ENCODE peak calls at places on chromosomes 13 and 19, in seven cellular contexts. One of them, this sample, is unnamed.
A peak's percentile ranks its signal among the peaks of the same experiment; 100 is the strongest.

GRCh38 chr13:30113531-30113930 is 193.8 kb downstream of the KATNAL1 start:
- DNase-seq in cardiac muscle cell: no peak
- DNase-seq in SK-N-SH: no peak
- DNase-seq in colonic mucosa: peak; percentile 41
- DNase-seq in IMR-90: no peak
- DNase-seq in tibial artery: peak; percentile 54
- DNase-seq in left lung: no peak
- DNase-seq in this sample: no peak

GRCh38 chr13:36918246-36919060 is 1.6 kb downstream of the SMAD9 start:
- DNase-seq in cardiac muscle cell: peak; percentile 44
- DNase-seq in left lung: no peak
- DNase-seq in IMR-90: peak; percentile 36
- DNase-seq in SK-N-SH: peak; percentile 25
- DNase-seq in colonic mucosa: no peak
- DNase-seq in tibial artery: no peak
- DNase-seq in this sample: no peak

GRCh38 chr19:39934584-39935233 is at the start of gene FCGBP:
- DNase-seq in colonic mucosa: peak; percentile 91
- DNase-seq in left lung: no peak
- DNase-seq in cardiac muscle cell: no peak
- DNase-seq in IMR-90: no peak
- DNase-seq in tibial artery: no peak
- DNase-seq in SK-N-SH: no peak
- DNase-seq in this sample: no peak

GRCh38 chr19:50476943-50477264 is 256 bp upstream of the GARIN5A start:
- DNase-seq in tibial artery: no peak
- DNase-seq in IMR-90: no peak
- DNase-seq in cardiac muscle cell: no peak
- DNase-seq in colonic mucosa: no peak
- DNase-seq in left lung: no peak
- DNase-seq in SK-N-SH: no peak
- DNase-seq in this sample: no peak

GRCh38 chr19:18496167-18496979 is 25.5 kb downstream of the ELL start:
- DNase-seq in tibial artery: no peak
- DNase-seq in cardiac muscle cell: no peak
- DNase-seq in colonic mucosa: peak; percentile 60
- DNase-seq in IMR-90: peak; percentile 80
- DNase-seq in left lung: peak; percentile 79
- DNase-seq in SK-N-SH: no peak
- DNase-seq in this sample: no peak

GRCh38 chr13:100646030-100646673 is 28.4 kb downstream of the TMTC4 start:
- DNase-seq in left lung: no peak
- DNase-seq in IMR-90: peak; percentile 31
- DNase-seq in tibial artery: no peak
- DNase-seq in colonic mucosa: no peak
- DNase-seq in cardiac muscle cell: peak; percentile 27
- DNase-seq in SK-N-SH: peak; percentile 40
- DNase-seq in this sample: no peak

GRCh38 chr13:109416001-109416400 is 370.4 kb downstream of the IRS2 start:
- DNase-seq in cardiac muscle cell: no peak
- DNase-seq in colonic mucosa: no peak
- DNase-seq in left lung: no peak
- DNase-seq in IMR-90: no peak
- DNase-seq in SK-N-SH: no peak
- DNase-seq in tibial artery: no peak
- DNase-seq in this sample: no peak

GRCh38 chr13:31878955-31879354 is 139.6 kb downstream of the RXFP2 start:
- DNase-seq in cardiac muscle cell: no peak
- DNase-seq in left lung: no peak
- DNase-seq in IMR-90: no peak
- DNase-seq in tibial artery: no peak
- DNase-seq in colonic mucosa: no peak
- DNase-seq in SK-N-SH: no peak
- DNase-seq in this sample: no peak

GRCh38 chr13:24921881-24922280 is 157.9 kb downstream of the RNF17 start:
- DNase-seq in cardiac muscle cell: no peak
- DNase-seq in left lung: no peak
- DNase-seq in colonic mucosa: no peak
- DNase-seq in SK-N-SH: no peak
- DNase-seq in tibial artery: no peak
- DNase-seq in IMR-90: no peak
- DNase-seq in this sample: no peak

GRCh38 chr19:29760752-29761502 is 45.9 kb upstream of the C19orf12 start:
- DNase-seq in SK-N-SH: no peak
- DNase-seq in left lung: no peak
- DNase-seq in IMR-90: no peak
- DNase-seq in colonic mucosa: peak; percentile 27
- DNase-seq in cardiac muscle cell: no peak
- DNase-seq in tibial artery: no peak
- DNase-seq in this sample: no peak

GRCh38 chr19:13441810-13442512 is 64.3 kb downstream of the CACNA1A start:
- DNase-seq in SK-N-SH: no peak
- DNase-seq in tibial artery: no peak
- DNase-seq in IMR-90: peak; percentile 51
- DNase-seq in colonic mucosa: peak; percentile 30
- DNase-seq in cardiac muscle cell: peak; percentile 90
- DNase-seq in left lung: no peak
- DNase-seq in this sample: peak; percentile 49

GRCh38 chr13:110113284-110113764 is 193.6 kb downstream of the COL4A1 start:
- DNase-seq in left lung: no peak
- DNase-seq in cardiac muscle cell: no peak
- DNase-seq in SK-N-SH: no peak
- DNase-seq in colonic mucosa: no peak
- DNase-seq in IMR-90: peak; percentile 80
- DNase-seq in tibial artery: no peak
- DNase-seq in this sample: no peak

GRCh38 chr13:108269601-108270328 is at the start of gene TNFSF13B:
- DNase-seq in cardiac muscle cell: peak; percentile 1
- DNase-seq in IMR-90: peak; percentile 40
- DNase-seq in SK-N-SH: peak; percentile 15
- DNase-seq in colonic mucosa: peak; percentile 23
- DNase-seq in left lung: peak; percentile 66
- DNase-seq in tibial artery: peak; percentile 29
- DNase-seq in this sample: no peak

GRCh38 chr19:33948651-33949335 is 152.1 kb downstream of the KCTD15 start:
- DNase-seq in tibial artery: no peak
- DNase-seq in SK-N-SH: no peak
- DNase-seq in cardiac muscle cell: no peak
- DNase-seq in colonic mucosa: no peak
- DNase-seq in left lung: no peak
- DNase-seq in IMR-90: no peak
- DNase-seq in this sample: no peak

GRCh38 chr13:107743100-107743499 is 472.2 kb downstream of the LIG4 start:
- DNase-seq in cardiac muscle cell: no peak
- DNase-seq in tibial artery: no peak
- DNase-seq in IMR-90: peak; percentile 77
- DNase-seq in SK-N-SH: no peak
- DNase-seq in left lung: no peak
- DNase-seq in colonic mucosa: no peak
- DNase-seq in this sample: no peak

GRCh38 chr19:16908759-16909158 is 20.0 kb downstream of the F2RL3 start:
- DNase-seq in cardiac muscle cell: no peak
- DNase-seq in IMR-90: no peak
- DNase-seq in colonic mucosa: no peak
- DNase-seq in tibial artery: no peak
- DNase-seq in SK-N-SH: no peak
- DNase-seq in left lung: no peak
- DNase-seq in this sample: no peak
- H3K9me3 ChIP-seq in cardiac muscle cell: no peaks in the 10 kb centered on the region
- H3K9me3 ChIP-seq in IMR-90: peaks cover 16% of the 10 kb centered on the region
- H3K9me3 ChIP-seq in colonic mucosa: no peaks in the 10 kb centered on the region
- H3K9me3 ChIP-seq in tibial artery: peaks cover 23% of the 10 kb centered on the region
- H3K9me3 ChIP-seq in SK-N-SH: no peaks in the 10 kb centered on the region
- H3K9me3 ChIP-seq in left lung: no peaks in the 10 kb centered on the region
- H3K9me3 ChIP-seq in this sample: peaks cover 11% of the 10 kb centered on the region

DNA sequence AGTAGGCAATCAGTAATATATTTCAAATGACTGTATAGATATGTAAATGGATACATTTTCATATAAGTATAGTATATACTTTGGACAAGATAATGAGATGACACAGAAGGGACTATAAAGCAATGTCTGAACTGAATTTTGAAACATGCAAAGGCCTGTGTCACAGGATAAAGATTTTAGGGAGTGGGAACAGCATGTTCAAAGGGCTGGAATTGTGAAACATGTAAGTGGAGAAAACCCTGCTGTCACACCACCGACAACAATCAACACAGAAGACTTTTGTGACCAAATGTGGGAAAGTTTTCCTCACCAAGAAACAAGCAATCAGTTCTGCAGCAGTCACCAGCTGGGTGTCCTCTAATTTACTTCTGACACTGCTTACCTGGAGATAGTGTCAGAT is 42.9 kb downstream of the LPAR6 start:
- DNase-seq in cardiac muscle cell: no peak
- DNase-seq in SK-N-SH: no peak
- DNase-seq in left lung: no peak
- DNase-seq in tibial artery: no peak
- DNase-seq in IMR-90: no peak
- DNase-seq in colonic mucosa: no peak
- DNase-seq in this sample: no peak
- H3K9me3 ChIP-seq in cardiac muscle cell: no peaks in the 10 kb centered on the region
- H3K9me3 ChIP-seq in SK-N-SH: no peaks in the 10 kb centered on the region
- H3K9me3 ChIP-seq in left lung: no peaks in the 10 kb centered on the region
- H3K9me3 ChIP-seq in tibial artery: no peaks in the 10 kb centered on the region
- H3K9me3 ChIP-seq in IMR-90: no peaks in the 10 kb centered on the region
- H3K9me3 ChIP-seq in colonic mucosa: no peaks in the 10 kb centered on the region
- H3K9me3 ChIP-seq in this sample: no peaks in the 10 kb centered on the region

GRCh38 chr13:19150712-19151228 is 30.9 kb downstream of the TUBA3C start:
- DNase-seq in left lung: no peak
- DNase-seq in cardiac muscle cell: no peak
- DNase-seq in colonic mucosa: no peak
- DNase-seq in IMR-90: no peak
- DNase-seq in SK-N-SH: no peak
- DNase-seq in tibial artery: no peak
- DNase-seq in this sample: no peak
- H3K9me3 ChIP-seq in left lung: no peaks in the 10 kb centered on the region
- H3K9me3 ChIP-seq in cardiac muscle cell: no peaks in the 10 kb centered on the region
- H3K9me3 ChIP-seq in colonic mucosa: no peaks in the 10 kb centered on the region
- H3K9me3 ChIP-seq in IMR-90: peaks cover 56% of the 10 kb centered on the region
- H3K9me3 ChIP-seq in SK-N-SH: no peaks in the 10 kb centered on the region
- H3K9me3 ChIP-seq in tibial artery: peaks cover 4% of the 10 kb centered on the region
- H3K9me3 ChIP-seq in this sample: peaks cover 4% of the 10 kb centered on the region

GRCh38 chr13:53758946-53759345 is 730.3 kb downstream of the OLFM4 start:
- DNase-seq in IMR-90: no peak
- DNase-seq in SK-N-SH: peak; percentile 10
- DNase-seq in tibial artery: no peak
- DNase-seq in left lung: no peak
- DNase-seq in cardiac muscle cell: no peak
- DNase-seq in colonic mucosa: no peak
- DNase-seq in this sample: no peak
- H3K9me3 ChIP-seq in IMR-90: peaks cover 12% of the 10 kb centered on the region
- H3K9me3 ChIP-seq in SK-N-SH: no peaks in the 10 kb centered on the region
- H3K9me3 ChIP-seq in tibial artery: no peaks in the 10 kb centered on the region
- H3K9me3 ChIP-seq in left lung: no peaks in the 10 kb centered on the region
- H3K9me3 ChIP-seq in cardiac muscle cell: no peaks in the 10 kb centered on the region
- H3K9me3 ChIP-seq in colonic mucosa: no peaks in the 10 kb centered on the region
- H3K9me3 ChIP-seq in this sample: no peaks in the 10 kb centered on the region

GRCh38 chr19:52039169-52039568 is 9.5 kb downstream of the ZNF432 start:
- DNase-seq in cardiac muscle cell: no peak
- DNase-seq in SK-N-SH: no peak
- DNase-seq in left lung: no peak
- DNase-seq in tibial artery: no peak
- DNase-seq in colonic mucosa: no peak
- DNase-seq in IMR-90: no peak
- DNase-seq in this sample: no peak
- H3K9me3 ChIP-seq in cardiac muscle cell: no peaks in the 10 kb centered on the region
- H3K9me3 ChIP-seq in SK-N-SH: peaks cover 60% of the 10 kb centered on the region
- H3K9me3 ChIP-seq in left lung: peaks cover 10% of the 10 kb centered on the region
- H3K9me3 ChIP-seq in tibial artery: peaks cover 66% of the 10 kb centered on the region
- H3K9me3 ChIP-seq in colonic mucosa: no peaks in the 10 kb centered on the region
- H3K9me3 ChIP-seq in IMR-90: peaks cover 48% of the 10 kb centered on the region
- H3K9me3 ChIP-seq in this sample: peaks cover 45% of the 10 kb centered on the region

DNA sequence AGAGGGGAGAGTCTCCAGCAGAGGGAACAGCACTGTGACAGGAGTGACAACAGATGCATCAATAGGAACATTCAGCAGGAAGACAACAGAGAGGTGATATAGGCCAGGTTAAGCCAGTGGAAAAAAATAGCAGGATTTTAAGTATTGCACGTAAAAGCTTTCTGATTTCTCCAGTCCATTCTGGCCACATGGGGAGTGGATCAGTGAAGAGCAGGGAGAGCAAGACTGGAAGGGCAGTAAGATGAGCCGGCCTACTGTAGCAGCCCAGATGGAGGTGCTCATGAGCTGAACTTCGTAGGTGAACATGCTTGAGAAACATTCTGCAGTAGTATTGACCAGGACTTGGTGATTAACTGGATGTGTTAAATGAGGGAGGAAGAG is 1.7 kb downstream of the UTP14C start:
- DNase-seq in SK-N-SH: no peak
- DNase-seq in left lung: no peak
- DNase-seq in tibial artery: no peak
- DNase-seq in IMR-90: no peak
- DNase-seq in colonic mucosa: no peak
- DNase-seq in cardiac muscle cell: no peak
- DNase-seq in this sample: no peak
- H3K9me3 ChIP-seq in SK-N-SH: no peaks in the 10 kb centered on the region
- H3K9me3 ChIP-seq in left lung: no peaks in the 10 kb centered on the region
- H3K9me3 ChIP-seq in tibial artery: no peaks in the 10 kb centered on the region
- H3K9me3 ChIP-seq in IMR-90: no peaks in the 10 kb centered on the region
- H3K9me3 ChIP-seq in colonic mucosa: no peaks in the 10 kb centered on the region
- H3K9me3 ChIP-seq in cardiac muscle cell: no peaks in the 10 kb centered on the region
- H3K9me3 ChIP-seq in this sample: no peaks in the 10 kb centered on the region

DNA sequence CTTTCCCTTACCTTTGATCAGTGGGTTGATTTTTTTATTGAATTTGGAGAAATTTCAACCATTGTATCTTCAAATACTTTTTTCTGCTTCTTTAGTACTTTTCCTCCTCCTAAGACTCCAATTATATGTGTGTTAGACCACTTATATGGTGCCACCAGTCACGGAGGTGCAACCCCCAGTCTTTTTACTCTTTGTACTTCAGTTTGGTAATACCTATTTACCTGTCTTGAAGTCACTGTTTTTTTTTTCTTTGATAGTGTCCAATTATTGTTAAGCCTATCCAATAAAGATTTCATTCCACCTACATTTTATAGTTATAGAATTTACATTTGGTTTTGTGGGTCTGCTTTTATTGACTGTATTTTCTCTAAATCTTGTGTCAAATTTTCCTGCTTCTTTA is 14.9 kb downstream of the ZNF283 start:
- DNase-seq in SK-N-SH: no peak
- DNase-seq in left lung: no peak
- DNase-seq in cardiac muscle cell: no peak
- DNase-seq in colonic mucosa: no peak
- DNase-seq in tibial artery: no peak
- DNase-seq in IMR-90: no peak
- DNase-seq in this sample: no peak
- H3K9me3 ChIP-seq in SK-N-SH: peaks cover 54% of the 10 kb centered on the region
- H3K9me3 ChIP-seq in left lung: peaks cover 11% of the 10 kb centered on the region
- H3K9me3 ChIP-seq in cardiac muscle cell: peaks cover 7% of the 10 kb centered on the region
- H3K9me3 ChIP-seq in colonic mucosa: peaks cover 11% of the 10 kb centered on the region
- H3K9me3 ChIP-seq in tibial artery: peaks cover 98% of the 10 kb centered on the region
- H3K9me3 ChIP-seq in IMR-90: peaks cover 57% of the 10 kb centered on the region
- H3K9me3 ChIP-seq in this sample: peaks cover 66% of the 10 kb centered on the region

DNA sequence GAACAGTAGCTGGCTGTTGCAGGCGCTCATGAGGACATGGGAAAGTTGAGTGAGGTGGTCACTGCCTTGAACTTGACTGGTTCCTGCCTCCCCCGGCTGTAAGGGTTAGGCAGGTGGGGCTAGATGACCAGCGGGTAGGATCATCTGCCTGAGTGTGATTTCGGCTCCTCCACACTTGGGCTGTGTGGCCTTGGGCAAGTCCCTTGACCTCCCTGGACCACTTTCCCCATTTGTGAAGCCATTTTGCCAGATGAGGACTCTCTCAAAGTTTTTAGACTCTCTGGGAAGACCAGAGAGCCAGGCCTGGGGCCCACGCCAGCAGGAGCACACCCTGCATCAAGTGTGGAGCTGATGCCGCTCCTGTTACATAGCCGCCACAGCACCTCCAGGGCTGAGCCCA is 9.5 kb downstream of the PPP1R37 start:
- DNase-seq in SK-N-SH: no peak
- DNase-seq in tibial artery: no peak
- DNase-seq in colonic mucosa: no peak
- DNase-seq in IMR-90: no peak
- DNase-seq in cardiac muscle cell: no peak
- DNase-seq in left lung: no peak
- DNase-seq in this sample: no peak
- H3K9me3 ChIP-seq in SK-N-SH: no peaks in the 10 kb centered on the region
- H3K9me3 ChIP-seq in tibial artery: no peaks in the 10 kb centered on the region
- H3K9me3 ChIP-seq in colonic mucosa: no peaks in the 10 kb centered on the region
- H3K9me3 ChIP-seq in IMR-90: no peaks in the 10 kb centered on the region
- H3K9me3 ChIP-seq in cardiac muscle cell: no peaks in the 10 kb centered on the region
- H3K9me3 ChIP-seq in left lung: no peaks in the 10 kb centered on the region
- H3K9me3 ChIP-seq in this sample: no peaks in the 10 kb centered on the region

This sample was measured in Caco-2.